ENCODE peak calls at places on chromosome 19, in four cellular contexts. W is A549, P is Caco-2, K is mesendoderm. E is an unnamed sample.

GRCh38 chr19:18430417-18431144 is 7.4 kb downstream of the ISYNA1 start:
- DNase-seq in W (no peak), P (no peak), K (no peak), E (no peak)

GRCh38 chr19:55210120-55210493 is 806 bp upstream of the PTPRH start:
- DNase-seq in W (peak; percentile 91), P (no peak), K (no peak), E (no peak)

GRCh38 chr19:5434970-5435641 is 20.1 kb upstream of the ZNRF4 start:
- DNase-seq in W (peak; percentile 86), P (no peak), K (peak; percentile 58), E (no peak)

GRCh38 chr19:9535934-9536333 is 2.5 kb downstream of the ZNF426 start:
- DNase-seq in W (no peak), P (no peak), K (no peak), E (no peak)

GRCh38 chr19:32233885-32234284 is 111.5 kb upstream of the ZNF507 start:
- DNase-seq in W (no peak), P (no peak), K (no peak), E (no peak)

GRCh38 chr19:42831221-42832019 is 48.1 kb downstream of the PSG1 start:
- DNase-seq in W (peak; percentile 77), P (peak; percentile 71), K (no peak), E (no peak)

GRCh38 chr19:33438987-33439781 is 65.7 kb downstream of the CEBPG start:
- DNase-seq in W (no peak), P (no peak), K (no peak), E (no peak)

GRCh38 chr19:2587001-2587719 is 111.2 kb downstream of the GADD45B start:
- DNase-seq in W (no peak), P (no peak), K (peak; percentile 78), E (peak; percentile 47)

GRCh38 chr19:47514151-47514868 is 553 bp downstream of the NAPA start:
- DNase-seq in W (no peak), P (no peak), K (no peak), E (no peak)

GRCh38 chr19:2529473-2529918 is 53.6 kb downstream of the GADD45B start:
- DNase-seq in W (peak; percentile 68), P (peak; percentile 83), K (peak; percentile 77), E (no peak)

GRCh38 chr19:8333771-8334457 is 9.1 kb downstream of the KANK3 start:
- DNase-seq in W (no peak), P (no peak), K (no peak), E (no peak)

GRCh38 chr19:28667348-28667977 is 545.5 kb downstream of the UQCRFS1 start:
- DNase-seq in W (no peak), P (no peak), K (peak; percentile 5), E (no peak)

GRCh38 chr19:33469171-33470039 is 52.2 kb downstream of the PEPD start:
- DNase-seq in W (no peak), P (no peak), K (no peak), E (no peak)

GRCh38 chr19:49473868-49474544 is at the start of gene FLT3LG:
- DNase-seq in W (peak; percentile 90), P (peak; percentile 78), K (no peak), E (no peak)

DNA sequence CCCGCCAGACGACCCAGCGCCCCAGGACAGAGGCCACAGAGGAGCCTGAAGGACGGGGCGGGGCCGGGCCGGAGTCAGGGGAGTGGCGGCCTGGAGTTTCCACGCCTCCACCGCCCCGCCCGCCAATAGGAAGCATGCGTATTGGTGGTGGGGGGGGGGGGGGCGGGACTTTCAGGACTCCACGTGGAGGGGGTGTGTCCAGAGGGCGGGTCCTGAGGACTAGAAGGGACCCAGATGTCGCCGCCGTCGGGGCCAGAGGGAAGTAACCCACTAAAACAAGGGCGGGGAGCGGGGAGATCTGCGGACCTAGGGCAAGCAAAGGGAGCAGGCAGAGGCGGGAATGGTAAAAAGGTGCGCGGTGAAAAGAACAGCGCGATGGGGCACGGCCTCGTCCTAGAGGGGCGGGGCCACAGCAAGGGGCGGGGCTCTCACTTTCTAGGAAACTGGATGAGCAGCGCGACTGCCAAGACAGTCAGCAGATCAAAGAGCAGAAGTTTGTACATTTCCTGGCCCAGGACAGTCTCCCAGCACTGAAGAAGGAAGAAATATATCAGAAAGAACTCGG is 2.8 kb upstream of the LENG1 start:
- DNase-seq in W (peak; percentile 78), P (peak; percentile 92), K (peak; percentile 85), E (no peak)
- H3K4me3 ChIP-seq in W (peak overlapping the region; percentile 49), P (peak overlapping the region; percentile 37), K (no peak overlapping the region), E (no peak overlapping the region)

GRCh38 chr19:4389064-4389375 is 11.3 kb downstream of the SH3GL1 start:
- DNase-seq in W (no peak), P (no peak), K (no peak), E (no peak)
- H3K4me1 ChIP-seq in W (no peaks in the 10 kb centered on the region), P (peaks cover 41% of the 10 kb centered on the region), K (peaks cover 18% of the 10 kb centered on the region), E (peaks cover 36% of the 10 kb centered on the region)

GRCh38 chr19:6475321-6476108 is 6.1 kb downstream of the DENND1C start:
- DNase-seq in W (no peak), P (peak; percentile 73), K (peak; percentile 39), E (no peak)
- H3K4me3 ChIP-seq in W (peak overlapping the region; percentile 44), P (peak overlapping the region; percentile 47), K (peak overlapping the region; percentile 43), E (peak overlapping the region; percentile 79)

DNA sequence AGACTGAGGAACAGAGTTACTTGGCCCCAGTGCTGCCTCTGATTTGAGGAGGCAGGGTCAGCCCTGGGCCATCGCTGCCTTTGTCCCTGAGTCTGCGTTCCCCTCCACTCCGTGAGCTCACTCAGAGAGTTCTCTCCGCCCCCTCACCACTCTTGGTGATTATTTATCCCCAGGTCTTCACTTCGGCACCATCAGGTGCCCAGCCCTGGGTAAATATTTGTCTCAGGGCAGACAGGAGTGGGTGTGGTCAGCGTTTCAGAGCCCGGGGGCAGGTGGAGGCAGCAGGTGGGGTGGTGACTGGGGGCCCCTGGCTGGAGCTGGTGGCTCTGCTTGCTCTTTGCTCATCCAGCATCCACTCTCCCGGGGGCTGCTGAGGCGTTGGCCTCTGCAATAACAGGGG is 20.6 kb downstream of the PPP1R37 start:
- DNase-seq in W (no peak), P (peak; percentile 59), K (no peak), E (no peak)
- H3K4me1 ChIP-seq in W (peaks cover 15% of the 10 kb centered on the region), P (peaks cover 24% of the 10 kb centered on the region), K (no peaks in the 10 kb centered on the region), E (peaks cover 26% of the 10 kb centered on the region)

GRCh38 chr19:22831211-22831610 is 880 bp upstream of the ZNF723 start:
- DNase-seq in W (no peak), P (no peak), K (no peak), E (no peak)

GRCh38 chr19:22832031-22832762 is at the start of gene ZNF723:
- DNase-seq in W (no peak), P (no peak), K (no peak), E (no peak)
- H3K4me3 ChIP-seq in W (no peak within 1 kb of the TSS), P (no peak within 1 kb of the TSS), K (no peak within 1 kb of the TSS), E (no peak within 1 kb of the TSS)

DNA sequence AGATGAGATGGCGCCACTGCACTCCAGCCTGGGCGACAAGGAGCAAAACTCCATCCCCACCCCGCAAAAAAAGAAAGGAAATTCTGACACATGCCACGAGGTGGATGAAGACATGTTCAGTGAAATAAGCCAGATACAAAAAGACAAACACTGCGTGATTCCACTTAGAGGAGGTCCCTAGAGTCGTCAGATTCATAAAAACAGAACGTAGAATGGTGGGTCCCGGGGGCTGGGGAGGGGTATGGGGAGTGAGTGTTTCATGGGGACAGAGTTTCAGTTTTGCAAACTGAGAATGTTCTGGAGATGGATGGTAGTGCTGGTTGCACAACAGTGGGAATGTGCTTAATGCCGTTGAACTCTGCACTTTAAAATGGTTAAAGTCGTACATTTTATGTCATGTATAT is 4.0 kb upstream of the SPC24 start:
- DNase-seq in W (no peak), P (no peak), K (no peak), E (no peak)
- H3K4me1 ChIP-seq in W (peaks cover under 1% of the 10 kb centered on the region), P (peaks cover 6% of the 10 kb centered on the region), K (peaks cover 2% of the 10 kb centered on the region), E (peaks cover 2% of the 10 kb centered on the region)

GRCh38 chr19:38544569-38545315 is 73.0 kb downstream of the MAP4K1 start:
- DNase-seq in W (no peak), P (no peak), K (peak; percentile 83), E (no peak)
- H3K4me3 ChIP-seq in W (peak overlapping the region; percentile 37), P (no peak overlapping the region), K (no peak overlapping the region), E (no peak overlapping the region)

E was measured in NT2/D1.